ENCODE peak calls at places on chromosomes 5 and 9, in five cellular contexts. One of them, this sample, is unnamed.

GRCh38 chr9:136939431-136939995 is 5.0 kb downstream of the FBXW5 start:
- DNase-seq in HFF-Myc: no peak
- DNase-seq in kidney: no peak
- DNase-seq in neuronal stem cell: no peak
- DNase-seq in A549: no peak
- DNase-seq in this sample: no peak

GRCh38 chr9:104287255-104287872 is 193.3 kb downstream of the SMC2 start:
- DNase-seq in HFF-Myc: no peak
- DNase-seq in kidney: no peak
- DNase-seq in neuronal stem cell: no peak
- DNase-seq in A549: no peak
- DNase-seq in this sample: no peak

GRCh38 chr5:176416123-176416924 is at the start of gene CLTB:
- DNase-seq in HFF-Myc: no peak
- DNase-seq in kidney: peak; percentile 96
- DNase-seq in neuronal stem cell: peak; percentile 87
- DNase-seq in A549: peak; percentile 77
- DNase-seq in this sample: no peak

GRCh38 chr9:76729116-76729515 is 35.1 kb upstream of the PCA3 start:
- DNase-seq in HFF-Myc: no peak
- DNase-seq in kidney: no peak
- DNase-seq in neuronal stem cell: no peak
- DNase-seq in A549: no peak
- DNase-seq in this sample: no peak

GRCh38 chr9:116592926-116593325 is 94.2 kb upstream of the TRIM32 start:
- DNase-seq in HFF-Myc: no peak
- DNase-seq in kidney: no peak
- DNase-seq in neuronal stem cell: no peak
- DNase-seq in A549: no peak
- DNase-seq in this sample: no peak

GRCh38 chr5:93831449-93831848 is 90.0 kb upstream of the POU5F2 start:
- DNase-seq in HFF-Myc: peak; percentile 39
- DNase-seq in kidney: no peak
- DNase-seq in neuronal stem cell: no peak
- DNase-seq in A549: peak; percentile 20
- DNase-seq in this sample: peak; percentile 71

GRCh38 chr5:111929892-111930291 is 172.9 kb upstream of the NREP start:
- DNase-seq in HFF-Myc: peak; percentile 27
- DNase-seq in kidney: no peak
- DNase-seq in neuronal stem cell: no peak
- DNase-seq in A549: no peak
- DNase-seq in this sample: no peak

GRCh38 chr5:457195-457961 is 14.4 kb downstream of the EXOC3 start:
- DNase-seq in HFF-Myc: no peak
- DNase-seq in kidney: peak; percentile 57
- DNase-seq in neuronal stem cell: no peak
- DNase-seq in A549: no peak
- DNase-seq in this sample: no peak

GRCh38 chr5:172051643-172052362 is 45.4 kb upstream of the FBXW11 start:
- DNase-seq in HFF-Myc: no peak
- DNase-seq in kidney: peak; percentile 76
- DNase-seq in neuronal stem cell: no peak
- DNase-seq in A549: no peak
- DNase-seq in this sample: no peak

GRCh38 chr9:122835313-122835731 is 6.9 kb upstream of the PDCL start:
- DNase-seq in HFF-Myc: no peak
- DNase-seq in kidney: no peak
- DNase-seq in neuronal stem cell: no peak
- DNase-seq in A549: no peak
- DNase-seq in this sample: no peak

GRCh38 chr5:143986567-143987242 is 174.7 kb downstream of the HMHB1 start:
- DNase-seq in HFF-Myc: no peak
- DNase-seq in kidney: no peak
- DNase-seq in neuronal stem cell: no peak
- DNase-seq in A549: no peak
- DNase-seq in this sample: peak; percentile 45

GRCh38 chr5:178483620-178484019 is 106.6 kb downstream of the COL23A1 start:
- DNase-seq in HFF-Myc: no peak
- DNase-seq in kidney: no peak
- DNase-seq in neuronal stem cell: no peak
- DNase-seq in A549: no peak
- DNase-seq in this sample: no peak

GRCh38 chr5:179606071-179606909 is 17.2 kb downstream of the HNRNPH1 start:
- DNase-seq in HFF-Myc: no peak
- DNase-seq in kidney: peak; percentile 76
- DNase-seq in neuronal stem cell: no peak
- DNase-seq in A549: no peak
- DNase-seq in this sample: no peak

GRCh38 chr5:110377411-110378392 is 348.8 kb downstream of the TMEM232 start:
- DNase-seq in HFF-Myc: no peak
- DNase-seq in kidney: no peak
- DNase-seq in neuronal stem cell: no peak
- DNase-seq in A549: no peak
- DNase-seq in this sample: peak; percentile 86

GRCh38 chr5:150593593-150593992 is 46.9 kb upstream of the SYNPO start:
- DNase-seq in HFF-Myc: no peak
- DNase-seq in kidney: no peak
- DNase-seq in neuronal stem cell: no peak
- DNase-seq in A549: no peak
- DNase-seq in this sample: no peak

GRCh38 chr9:127975376-127976315 is 5.1 kb downstream of the EEIG1 start:
- DNase-seq in HFF-Myc: no peak
- DNase-seq in kidney: no peak
- DNase-seq in neuronal stem cell: no peak
- DNase-seq in A549: no peak
- DNase-seq in this sample: no peak

GRCh38 chr5:175728885-175729828 is 71.3 kb downstream of the HRH2 start:
- DNase-seq in HFF-Myc: no peak
- DNase-seq in kidney: peak; percentile 76
- DNase-seq in neuronal stem cell: peak; percentile 38
- DNase-seq in A549: no peak
- DNase-seq in this sample: no peak

GRCh38 chr5:157113007-157113406 is 4.2 kb upstream of the HAVCR2 start:
- DNase-seq in HFF-Myc: no peak
- DNase-seq in kidney: no peak
- DNase-seq in neuronal stem cell: no peak
- DNase-seq in A549: no peak
- DNase-seq in this sample: no peak

GRCh38 chr9:131609116-131609830 is 64.0 kb downstream of the PRRT1B start:
- DNase-seq in HFF-Myc: no peak
- DNase-seq in kidney: no peak
- DNase-seq in neuronal stem cell: no peak
- DNase-seq in A549: peak; percentile 10
- DNase-seq in this sample: peak; percentile 19

GRCh38 chr9:96453625-96454024 is 3.7 kb downstream of the HABP4 start:
- DNase-seq in HFF-Myc: no peak
- DNase-seq in kidney: no peak
- DNase-seq in neuronal stem cell: no peak
- DNase-seq in A549: peak; percentile 75
- DNase-seq in this sample: no peak

GRCh38 chr5:176847726-176848290 is 37.4 kb downstream of the UNC5A start:
- DNase-seq in HFF-Myc: no peak
- DNase-seq in kidney: peak; percentile 42
- DNase-seq in neuronal stem cell: no peak
- DNase-seq in A549: no peak
- DNase-seq in this sample: no peak

GRCh38 chr9:121556580-121556979 is 56.9 kb upstream of the GGTA1 start:
- DNase-seq in HFF-Myc: peak; percentile 48
- DNase-seq in kidney: no peak
- DNase-seq in neuronal stem cell: no peak
- DNase-seq in A549: no peak
- DNase-seq in this sample: peak; percentile 96

GRCh38 chr5:14587143-14587542 is 5.6 kb downstream of the OTULINL start:
- DNase-seq in HFF-Myc: no peak
- DNase-seq in kidney: no peak
- DNase-seq in neuronal stem cell: no peak
- DNase-seq in A549: no peak
- DNase-seq in this sample: no peak

GRCh38 chr5:14582797-14583137 is 1.2 kb downstream of the OTULINL start:
- DNase-seq in HFF-Myc: no peak
- DNase-seq in kidney: no peak
- DNase-seq in neuronal stem cell: no peak
- DNase-seq in A549: no peak
- DNase-seq in this sample: no peak

GRCh38 chr5:14581891-14582796 is 552 bp downstream of the OTULINL start:
- DNase-seq in HFF-Myc: no peak
- DNase-seq in kidney: peak; percentile 91
- DNase-seq in neuronal stem cell: no peak
- DNase-seq in A549: peak; percentile 45
- DNase-seq in this sample: no peak

GRCh38 chr5:14588145-14588544 is 6.6 kb downstream of the OTULINL start:
- DNase-seq in HFF-Myc: no peak
- DNase-seq in kidney: no peak
- DNase-seq in neuronal stem cell: no peak
- DNase-seq in A549: no peak
- DNase-seq in this sample: no peak

DNA sequence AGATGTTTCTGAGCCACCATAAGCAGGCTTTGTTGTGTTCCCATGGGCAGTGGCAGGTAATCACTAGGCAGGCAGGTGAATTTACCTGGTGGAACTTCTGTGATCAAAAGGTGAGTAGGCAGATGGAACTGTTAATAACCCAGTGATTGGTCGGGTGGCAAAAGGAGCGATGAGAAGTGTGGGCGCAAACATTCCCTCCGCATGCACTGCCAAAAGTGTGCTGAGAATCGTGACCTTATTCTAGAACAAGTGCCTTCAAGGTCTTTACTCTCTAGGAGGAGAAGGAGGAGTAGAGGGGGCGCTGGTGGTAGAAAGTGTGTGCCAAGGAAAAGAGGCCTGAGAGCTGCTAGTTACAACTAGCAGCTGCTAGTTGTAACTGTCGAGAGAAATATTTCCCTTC is 3.3 kb downstream of the OTULINL start:
- DNase-seq in HFF-Myc: no peak
- DNase-seq in kidney: no peak
- DNase-seq in neuronal stem cell: no peak
- DNase-seq in A549: no peak
- DNase-seq in this sample: no peak
- H3K4me3 ChIP-seq in HFF-Myc: no peak overlapping the region
- H3K4me3 ChIP-seq in kidney: no peak overlapping the region
- H3K4me3 ChIP-seq in neuronal stem cell: no peak overlapping the region
- H3K4me3 ChIP-seq in A549: no peak overlapping the region
- H3K4me3 ChIP-seq in this sample: no peak overlapping the region

DNA sequence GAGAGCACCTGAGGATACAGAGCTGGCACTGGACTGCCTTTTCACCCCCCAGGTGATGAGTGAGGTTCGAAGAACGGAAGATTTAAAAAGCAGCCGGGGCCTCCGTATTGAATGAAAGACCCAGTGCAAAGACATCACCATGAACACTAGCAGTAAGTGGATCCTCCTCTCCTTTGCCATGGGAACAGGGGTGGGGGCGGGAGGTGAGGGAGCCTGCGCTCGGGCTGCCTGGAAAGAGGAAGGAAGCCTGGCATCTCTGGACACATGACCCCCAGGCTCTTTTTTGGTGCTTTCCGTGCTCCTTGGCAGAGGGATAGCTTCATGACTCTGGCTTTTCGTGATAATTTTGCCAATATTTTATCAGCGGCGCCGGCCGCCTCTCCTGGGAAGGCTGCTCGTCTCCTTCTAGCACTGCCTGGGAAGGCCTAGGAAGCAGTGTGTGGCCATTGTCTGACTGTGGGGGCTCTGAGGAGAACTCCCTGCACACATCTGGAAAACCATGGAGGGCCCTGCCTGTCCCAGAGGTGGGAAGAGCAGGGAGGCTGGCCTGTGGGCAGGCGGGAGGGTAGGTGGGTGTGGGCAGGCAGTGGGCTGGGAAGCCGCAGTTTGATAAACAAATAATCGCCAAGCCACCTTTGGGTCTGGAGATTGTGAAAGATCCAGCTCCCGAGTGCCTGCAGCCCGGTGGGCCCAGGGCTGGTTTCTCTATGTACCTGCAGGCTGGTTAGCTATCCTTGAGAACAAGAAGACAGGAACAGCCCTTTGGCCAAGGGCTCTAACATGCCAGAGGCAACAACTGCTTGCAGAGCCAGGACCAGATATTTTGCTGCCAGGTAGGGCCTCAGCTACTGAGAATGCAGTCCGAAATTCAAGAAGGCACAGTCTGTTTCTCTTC is 911 bp downstream of the ABLIM3 start:
- DNase-seq in HFF-Myc: no peak
- DNase-seq in kidney: no peak
- DNase-seq in neuronal stem cell: peak; percentile 20
- DNase-seq in A549: no peak
- DNase-seq in this sample: no peak
- H3K4me3 ChIP-seq in HFF-Myc: peak overlapping the region; percentile 75
- H3K4me3 ChIP-seq in kidney: peak overlapping the region; percentile 67
- H3K4me3 ChIP-seq in neuronal stem cell: peak overlapping the region; percentile 75
- H3K4me3 ChIP-seq in A549: peak overlapping the region; percentile 65
- H3K4me3 ChIP-seq in this sample: peak overlapping the region; percentile 74

GRCh38 chr9:108910402-108910801 is 23.5 kb downstream of the ELP1 start:
- DNase-seq in HFF-Myc: no peak
- DNase-seq in kidney: no peak
- DNase-seq in neuronal stem cell: no peak
- DNase-seq in A549: no peak
- DNase-seq in this sample: no peak

GRCh38 chr9:108911820-108912219 is 22.1 kb downstream of the ELP1 start:
- DNase-seq in HFF-Myc: no peak
- DNase-seq in kidney: no peak
- DNase-seq in neuronal stem cell: no peak
- DNase-seq in A549: no peak
- DNase-seq in this sample: no peak

GRCh38 chr9:108913391-108913790 is 20.5 kb downstream of the ELP1 start:
- DNase-seq in HFF-Myc: no peak
- DNase-seq in kidney: no peak
- DNase-seq in neuronal stem cell: no peak
- DNase-seq in A549: no peak
- DNase-seq in this sample: no peak

GRCh38 chr9:108910914-108911313 is 23.0 kb downstream of the ELP1 start:
- DNase-seq in HFF-Myc: no peak
- DNase-seq in kidney: no peak
- DNase-seq in neuronal stem cell: no peak
- DNase-seq in A549: no peak
- DNase-seq in this sample: no peak
- H3K4me3 ChIP-seq in HFF-Myc: no peak overlapping the region
- H3K4me3 ChIP-seq in kidney: no peak overlapping the region
- H3K4me3 ChIP-seq in neuronal stem cell: no peak overlapping the region
- H3K4me3 ChIP-seq in A549: no peak overlapping the region
- H3K4me3 ChIP-seq in this sample: no peak overlapping the region

DNA sequence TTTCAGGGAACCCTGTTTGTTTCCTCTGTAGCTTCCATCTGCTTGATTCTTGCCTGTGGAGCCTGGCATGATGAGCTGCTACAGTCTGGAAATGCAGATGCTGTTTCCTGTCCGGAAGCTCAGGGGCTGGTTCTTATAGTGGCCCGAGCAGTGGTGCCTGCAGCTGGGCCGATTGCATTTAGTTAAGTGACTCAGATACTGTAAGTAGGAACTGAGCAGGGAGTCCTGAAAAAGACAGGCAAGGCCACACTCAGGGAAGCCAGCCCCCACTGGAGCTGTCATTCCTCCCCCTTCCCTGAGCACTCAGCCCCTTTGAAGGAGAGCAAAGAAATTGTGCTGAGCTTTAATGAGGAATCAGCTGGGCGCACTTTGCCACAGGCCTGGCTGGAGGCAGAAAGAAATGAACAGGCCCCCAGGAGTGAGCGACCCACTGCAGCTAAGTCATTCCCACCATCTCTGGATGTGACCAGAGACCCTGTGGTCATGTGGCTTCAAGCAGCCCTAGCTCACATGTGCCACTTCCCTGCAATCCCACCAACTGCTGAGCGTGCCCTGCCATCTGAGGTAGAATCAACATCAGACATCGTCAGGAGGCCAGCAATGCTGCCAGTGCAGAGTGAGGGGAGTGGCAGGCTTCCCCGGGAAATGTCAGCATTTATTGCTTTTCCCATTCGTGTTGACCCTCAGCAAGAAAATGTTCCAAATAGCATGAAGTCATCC is 206.0 kb upstream of the WWC1 start:
- DNase-seq in HFF-Myc: no peak
- DNase-seq in kidney: no peak
- DNase-seq in neuronal stem cell: no peak
- DNase-seq in A549: no peak
- DNase-seq in this sample: no peak
- H3K4me3 ChIP-seq in HFF-Myc: no peak overlapping the region
- H3K4me3 ChIP-seq in kidney: no peak overlapping the region
- H3K4me3 ChIP-seq in neuronal stem cell: no peak overlapping the region
- H3K4me3 ChIP-seq in A549: no peak overlapping the region
- H3K4me3 ChIP-seq in this sample: peak overlapping the region; percentile 1